ENCODE peak calls at places on chromosomes 7 and 10, in nine cellular contexts. I is A673; X is HTR-8/SVneo; V is endothelial cell; C is fibroblast of the conjunctiva; B is activated CD8-positive, alpha-beta T cell treated with anti-CD3 and anti-CD28 coated beads for 36 hours; M is posterior cingulate gyrus; H is COR-L47; U is uterus. G is an unnamed sample.

GRCh38 chr10:132297521-132297920 is 10.2 kb downstream of the STK32C start:
- DNase-seq in C (no peak), M (peak), V (no peak), B (no peak), X (no peak), H (peak), I (no peak), U (peak), G (no peak)

GRCh38 chr10:100709655-100710054 is 35.7 kb upstream of the PAX2 start:
- DNase-seq in M (no peak), C (no peak), X (no peak), I (no peak), U (no peak), V (no peak), B (no peak), H (no peak), G (no peak)

GRCh38 chr10:113993489-113993932 is 50.2 kb upstream of the ADRB1 start:
- DNase-seq in I (peak), U (no peak), B (no peak), M (no peak), H (no peak), V (no peak), C (no peak), X (no peak), G (no peak)

GRCh38 chr10:4174197-4174596 is 389.2 kb upstream of the KLF6 start:
- DNase-seq in V (no peak), B (no peak), M (no peak), I (peak), H (no peak), U (no peak), X (peak), C (no peak), G (no peak)

GRCh38 chr10:95661818-95662217 is 5.3 kb upstream of the ALDH18A1 start:
- DNase-seq in X (no peak), M (no peak), I (no peak), H (no peak), B (no peak), U (no peak), V (no peak), C (no peak), G (no peak)

GRCh38 chr7:90188281-90188680 is 23.3 kb upstream of the STEAP2 start:
- DNase-seq in V (no peak), I (no peak), X (no peak), U (no peak), H (no peak), C (no peak), B (no peak), M (no peak), G (no peak)

GRCh38 chr10:49666054-49666453 is 13.4 kb upstream of the C10orf53 start:
- DNase-seq in B (no peak), I (no peak), H (no peak), U (no peak), V (no peak), M (no peak), C (no peak), X (no peak), G (no peak)

GRCh38 chr10:6218692-6219493 is 16.2 kb downstream of the PFKFB3 start:
- DNase-seq in U (no peak), M (no peak), V (no peak), I (peak), B (no peak), C (no peak), H (no peak), X (no peak), G (no peak)

GRCh38 chr7:2932761-2933251 is 88.7 kb upstream of the GNA12 start:
- DNase-seq in B (no peak), U (no peak), C (no peak), M (peak), H (no peak), V (no peak), I (no peak), X (no peak), G (no peak)

GRCh38 chr10:75883081-75883480 is 451.7 kb downstream of the LRMDA start:
- DNase-seq in U (no peak), V (no peak), I (no peak), X (no peak), M (no peak), H (no peak), C (no peak), B (no peak), G (no peak)

GRCh38 chr7:107138696-107139420 is 29.9 kb upstream of the HBP1 start:
- DNase-seq in X (no peak), B (no peak), V (no peak), H (no peak), C (no peak), M (peak), I (no peak), U (no peak), G (no peak)

GRCh38 chr7:78852951-78853350 is 600.5 kb downstream of the MAGI2 start:
- DNase-seq in V (no peak), C (no peak), I (no peak), H (no peak), M (no peak), X (no peak), B (no peak), U (no peak), G (no peak)

GRCh38 chr10:80767940-80768339 is 230.2 kb downstream of the SH2D4B start:
- DNase-seq in V (no peak), B (no peak), I (no peak), H (no peak), X (no peak), U (no peak), C (no peak), M (no peak), G (no peak)

GRCh38 chr10:1394155-1394912 is 338.1 kb downstream of the WDR37 start:
- DNase-seq in U (no peak), M (no peak), I (no peak), X (no peak), H (no peak), C (no peak), B (no peak), V (peak), G (no peak)

GRCh38 chr10:103692421-103693069 is 162.8 kb downstream of the SH3PXD2A start:
- DNase-seq in X (no peak), I (no peak), B (peak), H (no peak), U (no peak), V (no peak), M (no peak), C (no peak), G (no peak)

GRCh38 chr10:11546581-11546980 is 64.9 kb downstream of the USP6NL start:
- DNase-seq in M (no peak), H (no peak), I (peak), U (no peak), B (no peak), C (no peak), V (no peak), X (no peak), G (no peak)

GRCh38 chr10:124653811-124654651 is 90.1 kb downstream of the FAM53B start:
- DNase-seq in V (no peak), H (peak), U (no peak), M (peak), X (no peak), C (no peak), I (no peak), B (no peak), G (no peak)

GRCh38 chr10:123970207-123970926 is 78.8 kb upstream of the CPXM2 start:
- DNase-seq in B (no peak), V (no peak), C (no peak), X (no peak), H (no peak), M (no peak), U (no peak), I (no peak), G (no peak)

GRCh38 chr10:23702977-23703414 is 264.1 kb downstream of the OTUD1 start:
- DNase-seq in I (peak), B (peak), C (peak), M (no peak), H (no peak), V (peak), U (no peak), X (peak), G (peak)

GRCh38 chr7:10128748-10129147 is 844.9 kb upstream of the PHF14 start:
- DNase-seq in B (no peak), V (peak), X (no peak), M (no peak), I (no peak), H (peak), U (no peak), C (no peak), G (no peak)

GRCh38 chr7:16411391-16411790 is 9.9 kb downstream of the CRPPA start:
- DNase-seq in V (no peak), X (no peak), U (no peak), H (no peak), M (no peak), C (no peak), I (no peak), B (no peak), G (no peak)

GRCh38 chr7:16129431-16130126 is 291.8 kb downstream of the CRPPA start:
- DNase-seq in B (no peak), V (no peak), X (peak), H (no peak), I (peak), M (no peak), C (peak), U (no peak), G (no peak)